ENCODE peak calls at places on chromosomes 4 and X, in nine cellular contexts. N is CD4-positive, alpha-beta T cell; D is MCF 10A; O is bronchial epithelial cell; T is H54; M is GM13976; E is pons; R is upper lobe of left lung; F is D341Med. V is an unnamed sample.

GRCh38 chr4:145580906-145581305 is 38.3 kb upstream of the MMAA start:
- DNase-seq in M (no peak), N (no peak), D (peak; percentile 53), O (peak; percentile 35), F (no peak), T (no peak), E (no peak), R (no peak), V (no peak)

GRCh38 chr4:10196191-10196590 is 79.6 kb upstream of the WDR1 start:
- DNase-seq in N (no peak), T (no peak), F (no peak), O (no peak), E (peak; percentile 0), D (no peak), M (no peak), R (no peak), V (peak; percentile 0)

GRCh38 chr4:133969202-133969873 is 232.3 kb downstream of the PABPC4L start:
- DNase-seq in F (peak; percentile 8), N (no peak), E (peak; percentile 34), M (no peak), R (no peak), O (peak; percentile 2), D (peak; percentile 41), T (no peak), V (peak; percentile 50)

GRCh38 chr4:113673450-113673849 is 88.1 kb downstream of the CAMK2D start:
- DNase-seq in F (peak; percentile 33), E (no peak), R (no peak), O (peak; percentile 81), T (no peak), N (no peak), D (peak; percentile 68), M (peak; percentile 15), V (peak; percentile 47)

GRCh38 chr4:78776031-78776728 is at the start of gene BMP2K:
- DNase-seq in F (peak; percentile 96), N (peak; percentile 68), E (peak; percentile 60), O (peak; percentile 33), M (peak; percentile 90), R (peak; percentile 81), D (peak; percentile 77), T (peak; percentile 61), V (peak; percentile 54)

GRCh38 chr4:155603360-155603891 is 63.2 kb upstream of the GUCY1A1 start:
- DNase-seq in T (no peak), F (no peak), O (peak; percentile 55), N (no peak), E (no peak), R (no peak), M (no peak), D (no peak), V (no peak)

GRCh38 chr4:72473434-72473900 is 95.6 kb downstream of the ADAMTS3 start:
- DNase-seq in R (no peak), E (no peak), N (no peak), F (no peak), D (peak; percentile 21), M (no peak), O (no peak), T (no peak), V (no peak)

GRCh38 chr4:150972592-150972991 is 42.5 kb downstream of the LRBA start:
- DNase-seq in T (no peak), D (no peak), F (no peak), E (no peak), R (no peak), O (no peak), M (no peak), N (no peak), V (no peak)

GRCh38 chrX:64580035-64580434 is 184.8 kb upstream of the MTMR8 start:
- DNase-seq in N (no peak), E (no peak), T (no peak), F (no peak), R (no peak), M (no peak), O (no peak), D (no peak), V (no peak)